ENCODE peak calls at places on chromosomes 2 and 18, in six cellular contexts. One of them, this sample, is unnamed.

GRCh38 chr2:239938651-239939486 is 86.3 kb downstream of the NDUFA10 start:
- DNase-seq in mesendoderm: no peak
- DNase-seq in H9: peak
- DNase-seq in H1: no peak
- DNase-seq in neuronal stem cell: no peak
- DNase-seq in IMR-90: no peak
- DNase-seq in this sample: no peak

GRCh38 chr2:213199871-213200270 is 48.5 kb upstream of the IKZF2 start:
- DNase-seq in mesendoderm: peak
- DNase-seq in H9: no peak
- DNase-seq in H1: no peak
- DNase-seq in neuronal stem cell: no peak
- DNase-seq in IMR-90: peak
- DNase-seq in this sample: peak

GRCh38 chr2:128273469-128274081 is 45.1 kb downstream of the HS6ST1 start:
- DNase-seq in mesendoderm: no peak
- DNase-seq in H9: peak
- DNase-seq in H1: no peak
- DNase-seq in neuronal stem cell: no peak
- DNase-seq in IMR-90: no peak
- DNase-seq in this sample: no peak

GRCh38 chr2:136135924-136136906 is 18.3 kb upstream of the CXCR4 start:
- DNase-seq in mesendoderm: no peak
- DNase-seq in H9: no peak
- DNase-seq in H1: no peak
- DNase-seq in neuronal stem cell: no peak
- DNase-seq in IMR-90: no peak
- DNase-seq in this sample: no peak

GRCh38 chr2:14554829-14555580 is 77.5 kb upstream of the LRATD1 start:
- DNase-seq in mesendoderm: peak
- DNase-seq in H9: no peak
- DNase-seq in H1: no peak
- DNase-seq in neuronal stem cell: no peak
- DNase-seq in IMR-90: no peak
- DNase-seq in this sample: no peak

GRCh38 chr2:46171441-46171953 is 125.7 kb upstream of the EPAS1 start:
- DNase-seq in mesendoderm: peak
- DNase-seq in H9: no peak
- DNase-seq in H1: no peak
- DNase-seq in neuronal stem cell: no peak
- DNase-seq in IMR-90: peak
- DNase-seq in this sample: peak

GRCh38 chr2:205755923-205756322 is 73.6 kb downstream of the NRP2 start:
- DNase-seq in mesendoderm: no peak
- DNase-seq in H9: no peak
- DNase-seq in H1: no peak
- DNase-seq in neuronal stem cell: no peak
- DNase-seq in IMR-90: peak
- DNase-seq in this sample: no peak

GRCh38 chr2:85843543-85843942 is 45.2 kb downstream of the ST3GAL5 start:
- DNase-seq in mesendoderm: peak
- DNase-seq in H9: peak
- DNase-seq in H1: no peak
- DNase-seq in neuronal stem cell: no peak
- DNase-seq in IMR-90: no peak
- DNase-seq in this sample: no peak

GRCh38 chr2:147525724-147526489 is 318.9 kb upstream of the ACVR2A start:
- DNase-seq in mesendoderm: no peak
- DNase-seq in H9: no peak
- DNase-seq in H1: no peak
- DNase-seq in neuronal stem cell: no peak
- DNase-seq in IMR-90: no peak
- DNase-seq in this sample: no peak

GRCh38 chr18:23237524-23238151 is 102.4 kb downstream of the CABLES1 start:
- DNase-seq in mesendoderm: peak
- DNase-seq in H9: peak
- DNase-seq in H1: no peak
- DNase-seq in neuronal stem cell: no peak
- DNase-seq in IMR-90: peak
- DNase-seq in this sample: peak

GRCh38 chr18:34283506-34283905 is 58.8 kb upstream of the NOL4 start:
- DNase-seq in mesendoderm: peak
- DNase-seq in H9: no peak
- DNase-seq in H1: no peak
- DNase-seq in neuronal stem cell: no peak
- DNase-seq in IMR-90: no peak
- DNase-seq in this sample: no peak

GRCh38 chr18:60692277-60692676 is 319.7 kb upstream of the MC4R start:
- DNase-seq in mesendoderm: peak
- DNase-seq in H9: no peak
- DNase-seq in H1: no peak
- DNase-seq in neuronal stem cell: no peak
- DNase-seq in IMR-90: no peak
- DNase-seq in this sample: no peak
- H2BK15ac ChIP-seq in mesendoderm: no peak
- H2BK15ac ChIP-seq in H9: no peak
- H2BK15ac ChIP-seq in H1: no peak
- H2BK15ac ChIP-seq in neuronal stem cell: no peak
- H2BK15ac ChIP-seq in IMR-90: no peak
- H2BK15ac ChIP-seq in this sample: no peak

DNA sequence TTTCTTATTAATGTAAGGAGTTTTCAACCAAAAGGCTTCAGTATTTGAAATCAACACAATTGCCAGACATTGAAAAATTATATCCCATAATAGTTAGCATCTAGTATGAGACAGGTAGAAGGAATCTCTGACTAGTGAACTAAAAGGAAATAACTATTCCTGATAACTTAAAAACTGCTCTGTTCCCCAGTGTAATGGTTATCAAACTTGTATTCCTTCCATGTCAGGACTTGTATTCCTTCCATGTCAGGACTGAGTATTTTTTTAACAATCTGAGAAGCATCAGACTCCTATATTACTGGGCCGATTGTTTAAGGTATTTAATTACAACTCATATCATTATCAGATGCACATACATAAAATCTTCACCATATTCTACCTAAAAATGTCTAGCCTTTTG is 238.5 kb downstream of the HNMT start:
- DNase-seq in mesendoderm: no peak
- DNase-seq in H9: no peak
- DNase-seq in H1: no peak
- DNase-seq in neuronal stem cell: no peak
- DNase-seq in IMR-90: no peak
- DNase-seq in this sample: no peak
- H2BK15ac ChIP-seq in mesendoderm: no peak
- H2BK15ac ChIP-seq in H9: no peak
- H2BK15ac ChIP-seq in H1: no peak
- H2BK15ac ChIP-seq in neuronal stem cell: no peak
- H2BK15ac ChIP-seq in IMR-90: no peak
- H2BK15ac ChIP-seq in this sample: no peak

GRCh38 chr2:24280161-24280560 is 80.2 kb downstream of the ITSN2 start:
- DNase-seq in mesendoderm: peak
- DNase-seq in H9: no peak
- DNase-seq in H1: no peak
- DNase-seq in neuronal stem cell: no peak
- DNase-seq in IMR-90: no peak
- DNase-seq in this sample: no peak
- H2BK15ac ChIP-seq in mesendoderm: no peak
- H2BK15ac ChIP-seq in H9: no peak
- H2BK15ac ChIP-seq in H1: no peak
- H2BK15ac ChIP-seq in neuronal stem cell: no peak
- H2BK15ac ChIP-seq in IMR-90: no peak
- H2BK15ac ChIP-seq in this sample: no peak

GRCh38 chr2:184780944-184781343 is 182.6 kb downstream of the ZNF804A start:
- DNase-seq in mesendoderm: no peak
- DNase-seq in H9: no peak
- DNase-seq in H1: no peak
- DNase-seq in neuronal stem cell: no peak
- DNase-seq in IMR-90: peak
- DNase-seq in this sample: no peak

GRCh38 chr2:184783576-184783975 is 185.2 kb downstream of the ZNF804A start:
- DNase-seq in mesendoderm: no peak
- DNase-seq in H9: no peak
- DNase-seq in H1: no peak
- DNase-seq in neuronal stem cell: no peak
- DNase-seq in IMR-90: no peak
- DNase-seq in this sample: no peak

GRCh38 chr2:184779777-184780176 is 181.4 kb downstream of the ZNF804A start:
- DNase-seq in mesendoderm: no peak
- DNase-seq in H9: no peak
- DNase-seq in H1: no peak
- DNase-seq in neuronal stem cell: no peak
- DNase-seq in IMR-90: no peak
- DNase-seq in this sample: no peak

GRCh38 chr2:184780384-184780783 is 182.1 kb downstream of the ZNF804A start:
- DNase-seq in mesendoderm: no peak
- DNase-seq in H9: no peak
- DNase-seq in H1: no peak
- DNase-seq in neuronal stem cell: no peak
- DNase-seq in IMR-90: no peak
- DNase-seq in this sample: no peak
- H2BK15ac ChIP-seq in mesendoderm: no peak
- H2BK15ac ChIP-seq in H9: no peak
- H2BK15ac ChIP-seq in H1: no peak
- H2BK15ac ChIP-seq in neuronal stem cell: no peak
- H2BK15ac ChIP-seq in IMR-90: no peak
- H2BK15ac ChIP-seq in this sample: no peak

DNA sequence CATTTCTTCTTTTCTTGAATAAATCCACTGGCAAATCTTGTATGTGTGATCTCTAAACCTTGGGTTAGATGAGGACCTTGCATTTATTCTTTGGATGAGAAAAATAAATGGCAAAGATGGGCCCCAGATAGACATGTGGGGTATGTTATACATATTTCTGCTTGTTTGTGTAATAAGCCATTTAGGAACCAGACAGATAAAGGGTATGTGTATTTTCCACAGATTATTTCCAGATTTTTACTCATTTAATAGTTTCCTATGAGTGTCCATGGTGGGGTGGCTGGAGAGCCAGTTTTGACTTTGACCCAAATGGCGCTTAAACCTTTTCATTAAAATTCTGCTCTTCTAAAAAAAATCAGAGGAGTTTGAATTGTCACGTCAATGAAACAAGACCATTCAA is 102.8 kb downstream of the MYCN start:
- DNase-seq in mesendoderm: no peak
- DNase-seq in H9: no peak
- DNase-seq in H1: no peak
- DNase-seq in neuronal stem cell: no peak
- DNase-seq in IMR-90: no peak
- DNase-seq in this sample: no peak
- H2BK15ac ChIP-seq in mesendoderm: no peak
- H2BK15ac ChIP-seq in H9: no peak
- H2BK15ac ChIP-seq in H1: no peak
- H2BK15ac ChIP-seq in neuronal stem cell: no peak
- H2BK15ac ChIP-seq in IMR-90: no peak
- H2BK15ac ChIP-seq in this sample: no peak